ENCODE peak calls at places on chromosomes 3 and 15, in ten cellular contexts. D is heart left ventricle, H is upper lobe of left lung, V is IMR-90, L is heart right ventricle, E is mammary epithelial cell, Z is GM12865, R is thoracic aorta, S is coronary artery, Q is GM23338. J is an unnamed sample.
A peak's percentile ranks its signal among the peaks of the same experiment; 100 is the strongest.

GRCh38 chr3:134212898-134213665 is 37.6 kb downstream of the RYK start:
- DNase-seq in R (peak; percentile 45), L (peak; percentile 75), S (peak; percentile 80), H (peak; percentile 80), Q (peak; percentile 88), V (peak; percentile 74), Z (peak; percentile 82), E (peak; percentile 83), D (peak; percentile 80), J (peak; percentile 83)

GRCh38 chr3:58005662-58006061 is 2.6 kb upstream of the FLNB start:
- DNase-seq in H (no peak), D (no peak), E (peak; percentile 97), Z (no peak), L (no peak), Q (no peak), R (no peak), V (peak; percentile 76), S (no peak), J (no peak)

GRCh38 chr3:82587174-82587573 is 825.7 kb upstream of the GBE1 start:
- DNase-seq in E (no peak), Q (no peak), D (no peak), R (no peak), S (no peak), V (no peak), L (no peak), Z (no peak), H (no peak), J (no peak)

GRCh38 chr15:82838096-82838735 is 28.8 kb downstream of the WHAMM start:
- DNase-seq in Q (no peak), H (no peak), R (no peak), Z (no peak), L (no peak), D (no peak), S (no peak), E (no peak), V (no peak), J (no peak)

GRCh38 chr15:82132742-82133141 is 86.9 kb upstream of the MEX3B start:
- DNase-seq in R (no peak), V (peak; percentile 93), L (no peak), Q (no peak), H (no peak), S (no peak), Z (no peak), D (no peak), E (peak; percentile 94), J (no peak)

GRCh38 chr3:158148218-158148617 is 38.3 kb downstream of the RSRC1 start:
- DNase-seq in V (peak; percentile 6), S (no peak), Z (no peak), D (no peak), L (no peak), Q (no peak), R (no peak), H (no peak), E (peak; percentile 11), J (no peak)

GRCh38 chr15:39171944-39172368 is 408.9 kb upstream of the THBS1 start:
- DNase-seq in L (no peak), H (peak; percentile 67), D (peak; percentile 46), R (no peak), S (peak; percentile 79), Z (peak; percentile 45), V (peak; percentile 99), Q (peak; percentile 94), E (peak; percentile 97), J (no peak)

GRCh38 chr15:60389261-60390077 is 8.3 kb downstream of the ANXA2 start:
- DNase-seq in L (no peak), Q (no peak), V (no peak), S (no peak), R (no peak), E (peak; percentile 7), H (no peak), Z (peak; percentile 72), D (no peak), J (no peak)

GRCh38 chr3:126110431-126111125 is 26.7 kb upstream of the SLC41A3 start:
- DNase-seq in L (no peak), E (no peak), S (peak; percentile 56), H (peak; percentile 17), V (no peak), Q (no peak), R (no peak), D (no peak), Z (no peak), J (no peak)

GRCh38 chr3:98994128-98994762 is 92.8 kb upstream of the DCBLD2 start:
- DNase-seq in R (no peak), Z (no peak), D (no peak), H (no peak), Q (peak; percentile 63), E (peak; percentile 39), L (no peak), V (peak; percentile 81), S (no peak), J (no peak)
- TF ChIP-seq CTCF in R (peak; percentile 77), Z (no peak), D (peak; percentile 81), H (peak; percentile 77), Q (peak; percentile 80), E (peak; percentile 68), L (peak; percentile 72), V (peak; percentile 85), S (peak; percentile 45), J (no peak)

GRCh38 chr3:124774305-124774673 is 44.0 kb downstream of the UMPS start:
- DNase-seq in Z (no peak), L (peak; percentile 51), H (no peak), E (no peak), R (no peak), Q (peak; percentile 93), V (peak; percentile 66), S (no peak), D (peak; percentile 68), J (no peak)

GRCh38 chr3:124774841-124775402 is 44.7 kb downstream of the UMPS start:
- DNase-seq in V (no peak), R (no peak), D (no peak), E (no peak), L (no peak), Q (no peak), S (no peak), Z (no peak), H (no peak), J (no peak)

GRCh38 chr3:124776856-124777255 is 46.6 kb downstream of the UMPS start:
- DNase-seq in Q (no peak), L (no peak), H (no peak), S (no peak), R (no peak), V (no peak), E (no peak), D (no peak), Z (no peak), J (no peak)

GRCh38 chr3:124778061-124778460 is 47.8 kb downstream of the UMPS start:
- DNase-seq in Z (no peak), Q (no peak), D (no peak), S (no peak), L (no peak), R (no peak), V (no peak), E (no peak), H (no peak), J (no peak)

GRCh38 chr3:124775776-124776336 is 45.6 kb downstream of the UMPS start:
- DNase-seq in V (no peak), L (no peak), S (no peak), H (no peak), E (no peak), R (no peak), Z (no peak), D (no peak), Q (no peak), J (no peak)
- TF ChIP-seq CTCF in V (no peak), L (no peak), S (no peak), H (no peak), E (no peak), R (no peak), Z (no peak), D (no peak), Q (no peak), J (no peak)

GRCh38 chr3:177262396-177262795 is 65.1 kb upstream of the TBL1XR1 start:
- DNase-seq in Q (peak; percentile 44), L (no peak), D (no peak), R (no peak), Z (no peak), V (peak; percentile 40), S (no peak), E (peak; percentile 27), H (no peak), J (no peak)

GRCh38 chr3:177263615-177264365 is 66.5 kb upstream of the TBL1XR1 start:
- DNase-seq in H (no peak), E (no peak), Q (no peak), Z (no peak), D (no peak), R (no peak), V (peak; percentile 54), L (no peak), S (no peak), J (no peak)
- TF ChIP-seq CTCF in H (no peak), E (no peak), Q (no peak), Z (no peak), D (no peak), R (no peak), V (no peak), L (no peak), S (no peak), J (no peak)

GRCh38 chr15:73964736-73965093 is 27.4 kb downstream of the STOML1 start:
- DNase-seq in D (peak; percentile 79), R (no peak), H (peak; percentile 79), Z (peak; percentile 88), Q (peak; percentile 95), L (peak; percentile 87), E (peak; percentile 64), S (peak; percentile 89), V (peak; percentile 72), J (peak; percentile 81)

GRCh38 chr15:73968461-73968860 is 23.6 kb downstream of the STOML1 start:
- DNase-seq in L (no peak), H (no peak), D (no peak), E (no peak), Z (no peak), S (no peak), Q (no peak), R (no peak), V (no peak), J (no peak)

GRCh38 chr15:73965730-73966103 is 26.4 kb downstream of the STOML1 start:
- DNase-seq in R (no peak), H (peak; percentile 6), L (no peak), Z (peak; percentile 76), S (no peak), Q (peak; percentile 6), V (peak; percentile 70), D (no peak), E (peak; percentile 70), J (no peak)

GRCh38 chr15:73962409-73962808 is 29.7 kb downstream of the STOML1 start:
- DNase-seq in E (no peak), Q (no peak), S (no peak), H (no peak), Z (no peak), R (no peak), L (no peak), D (no peak), V (no peak), J (no peak)

DNA sequence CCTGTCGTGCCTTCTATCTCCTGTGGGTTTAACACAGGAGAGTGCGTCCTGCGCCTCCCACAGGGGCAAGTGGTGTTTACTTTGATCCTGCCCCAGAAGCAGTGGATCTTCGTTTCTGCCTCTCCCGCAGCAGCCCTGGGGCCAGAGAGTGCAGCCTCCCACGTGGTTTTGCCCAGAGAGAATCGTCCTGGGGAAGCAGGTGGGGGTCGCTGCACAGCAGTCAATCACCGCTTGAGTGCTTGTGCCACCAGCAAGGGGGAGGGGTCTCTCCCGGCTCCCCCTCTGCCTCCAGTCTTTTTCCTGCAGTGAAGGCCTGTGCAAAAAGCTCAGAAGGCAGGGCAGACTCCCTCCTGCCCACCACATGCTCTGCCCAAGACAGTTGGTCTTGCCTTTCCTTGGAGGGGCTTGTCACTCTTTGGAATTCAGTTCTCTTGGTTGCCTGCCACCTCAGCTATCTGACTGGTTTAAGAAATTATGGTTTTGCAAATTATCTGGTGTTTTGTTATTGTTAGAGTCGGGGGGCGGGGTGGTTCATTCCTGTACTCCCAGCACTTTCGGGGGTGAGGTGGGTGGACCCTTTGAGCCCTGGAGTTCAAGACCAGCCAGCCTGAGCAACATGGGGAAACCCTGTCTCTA is 26.9 kb downstream of the STOML1 start:
- DNase-seq in D (peak; percentile 17), Q (peak; percentile 44), Z (peak; percentile 64), V (no peak), H (peak; percentile 10), S (peak; percentile 43), R (no peak), L (no peak), E (no peak), J (no peak)
- TF ChIP-seq CTCF in D (no peak), Q (no peak), Z (no peak), V (no peak), H (no peak), S (no peak), R (peak; percentile 5), L (peak; percentile 2), E (no peak), J (no peak)

J was measured in natural killer cell.